ENCODE peak calls at places on chromosomes 7 and 10, in four cellular contexts. R, H, W and G are unnamed samples.

GRCh38 chr7:1715671-1716074 is 45.6 kb downstream of the ELFN1 start:
- DNase-seq in R (no peak), H (no peak), W (no peak), G (no peak)

GRCh38 chr7:55129409-55130078 is 110.7 kb downstream of the EGFR start:
- DNase-seq in R (no peak), H (no peak), W (no peak), G (no peak)

GRCh38 chr7:1571261-1571650 is 1.4 kb upstream of the PSMG3 start:
- DNase-seq in R (no peak), H (peak; percentile 35), W (no peak), G (no peak)

GRCh38 chr7:127717502-127718125 is 65.6 kb downstream of the SND1 start:
- DNase-seq in R (no peak), H (no peak), W (no peak), G (no peak)

GRCh38 chr7:77664715-77665114 is 31.5 kb upstream of the RSBN1L start:
- DNase-seq in R (no peak), H (no peak), W (no peak), G (no peak)

GRCh38 chr7:10685040-10685439 is 288.6 kb upstream of the PHF14 start:
- DNase-seq in R (no peak), H (no peak), W (no peak), G (no peak)

GRCh38 chr10:132562916-132563456 is 25.4 kb downstream of the INPP5A start:
- DNase-seq in R (peak; percentile 11), H (no peak), W (no peak), G (no peak)

GRCh38 chr10:78395162-78395561 is 361.5 kb downstream of the RPS24 start:
- DNase-seq in R (no peak), H (no peak), W (no peak), G (no peak)

GRCh38 chr7:28509256-28510021 is 97.1 kb downstream of the CREB5 start:
- DNase-seq in R (no peak), H (no peak), W (no peak), G (peak; percentile 45)

GRCh38 chr10:69807696-69808095 is 6.0 kb downstream of the COL13A1 start:
- DNase-seq in R (no peak), H (no peak), W (peak; percentile 14), G (no peak)

GRCh38 chr10:24251547-24251946 is 42.6 kb downstream of the KIAA1217 start:
- DNase-seq in R (no peak), H (no peak), W (no peak), G (no peak)

GRCh38 chr10:784377-784758 is 94.9 kb upstream of the DIP2C start:
- DNase-seq in R (peak; percentile 46), H (no peak), W (no peak), G (no peak)

GRCh38 chr10:663844-664243 is 25.6 kb downstream of the DIP2C start:
- DNase-seq in R (no peak), H (no peak), W (no peak), G (no peak)

GRCh38 chr10:47401874-47402645 is 18.0 kb upstream of the ZNF488 start:
- DNase-seq in R (no peak), H (peak; percentile 53), W (no peak), G (no peak)

GRCh38 chr10:75498866-75499265 is 67.4 kb downstream of the LRMDA start:
- DNase-seq in R (no peak), H (no peak), W (no peak), G (no peak)

GRCh38 chr10:75495434-75496190 is 64.2 kb downstream of the LRMDA start:
- DNase-seq in R (no peak), H (peak; percentile 84), W (no peak), G (no peak)

GRCh38 chr10:75496191-75496567 is 64.8 kb downstream of the LRMDA start:
- DNase-seq in R (no peak), H (no peak), W (no peak), G (no peak)

GRCh38 chr10:75499556-75499955 is 68.1 kb downstream of the LRMDA start:
- DNase-seq in R (no peak), H (no peak), W (no peak), G (no peak)

DNA sequence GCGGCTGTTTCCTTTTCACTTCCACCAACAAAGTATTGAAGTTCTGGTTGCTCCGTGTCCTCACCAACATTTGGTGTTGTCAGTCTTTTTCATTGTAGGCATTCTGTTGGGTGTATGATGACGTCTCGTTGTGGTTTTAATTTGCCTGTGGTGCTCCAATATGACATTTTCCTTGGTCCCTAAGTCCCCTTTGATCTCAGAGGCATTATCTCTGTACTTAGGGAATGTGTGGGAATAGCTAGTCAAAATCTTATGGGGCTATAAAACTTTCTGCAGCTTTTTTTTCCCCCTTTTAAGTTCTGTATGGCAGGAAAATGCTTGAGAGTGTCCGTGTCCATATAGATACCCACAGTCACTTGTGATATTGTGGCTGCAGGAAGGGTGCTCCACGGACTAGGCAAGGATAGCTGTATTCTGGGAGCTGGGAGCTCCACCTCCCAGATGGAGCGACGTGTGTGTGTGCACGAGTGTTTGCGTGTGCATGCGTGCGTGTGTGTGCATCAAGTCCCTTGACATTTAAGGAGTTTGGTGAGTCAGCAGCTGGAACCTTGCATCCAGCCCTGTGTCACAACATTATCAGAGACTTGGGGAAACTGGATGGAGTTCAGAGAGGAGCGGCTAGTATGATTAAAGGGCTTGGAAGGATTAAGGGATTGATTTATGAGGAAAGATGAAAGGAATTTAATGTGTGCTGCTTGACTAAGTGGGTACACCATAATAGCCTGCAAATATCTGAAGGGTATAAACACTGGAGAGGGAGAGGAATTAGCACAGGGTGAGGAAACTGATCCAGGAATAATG is 66.8 kb downstream of the LRMDA start:
- DNase-seq in R (no peak), H (no peak), W (no peak), G (no peak)
- TF ChIP-seq ETV6 in R (no peak), H (no peak), W (no peak), G (no peak)

GRCh38 chr7:22190736-22191135 is 166.2 kb downstream of the RAPGEF5 start:
- DNase-seq in R (no peak), H (no peak), W (no peak), G (no peak)

GRCh38 chr7:22192778-22193177 is 164.2 kb downstream of the RAPGEF5 start:
- DNase-seq in R (no peak), H (no peak), W (no peak), G (no peak)

GRCh38 chr7:22194633-22195273 is 162.2 kb downstream of the RAPGEF5 start:
- DNase-seq in R (no peak), H (no peak), W (no peak), G (no peak)

GRCh38 chr7:22195402-22195801 is 161.6 kb downstream of the RAPGEF5 start:
- DNase-seq in R (no peak), H (no peak), W (no peak), G (peak; percentile 20)

GRCh38 chr7:22193361-22194016 is 163.5 kb downstream of the RAPGEF5 start:
- DNase-seq in R (peak; percentile 63), H (no peak), W (no peak), G (no peak)
- TF ChIP-seq ETV6 in R (peak; percentile 84), H (no peak), W (no peak), G (no peak)

GRCh38 chr7:157001920-157002818 is 8.3 kb downstream of the MNX1 start:
- DNase-seq in R (no peak), H (no peak), W (no peak), G (no peak)
- TF ChIP-seq ETV6 in R (no peak), H (no peak), W (no peak), G (no peak)

DNA sequence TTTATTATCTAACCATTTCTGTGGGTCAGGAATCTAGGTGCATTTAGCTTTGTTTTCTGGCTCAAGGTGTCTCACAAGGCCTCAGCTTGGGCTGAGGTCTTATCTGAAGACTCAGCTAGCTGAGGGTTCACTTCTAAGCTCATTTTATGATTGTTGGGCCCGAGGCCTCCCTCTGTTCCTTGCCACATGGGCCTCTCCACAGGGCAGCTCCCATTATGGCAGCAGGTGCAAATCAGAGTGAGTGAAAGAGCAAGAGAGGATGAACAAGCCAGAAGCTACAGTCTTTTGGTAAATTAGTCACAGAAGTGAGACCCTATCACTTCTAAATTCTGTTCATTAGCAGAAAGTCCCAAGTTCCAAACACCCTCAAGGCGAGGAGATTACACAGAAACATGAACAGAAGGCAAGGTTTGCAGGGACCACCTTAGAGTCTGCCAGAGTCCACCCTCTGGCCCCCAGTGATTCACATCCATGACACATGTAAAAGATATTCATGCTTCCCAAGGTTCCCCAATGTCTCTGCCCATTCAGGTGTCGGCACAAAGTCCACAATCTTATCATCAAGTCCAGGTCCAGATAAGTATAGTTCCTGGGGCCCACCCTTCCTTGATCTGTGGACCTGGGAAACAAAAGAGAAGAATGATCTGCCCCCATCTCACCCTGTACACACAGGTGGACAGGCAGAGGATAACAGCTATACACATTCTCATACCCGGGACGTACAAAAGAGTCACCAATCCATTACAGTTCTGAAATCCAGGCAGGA is 23.7 kb downstream of the FIGNL1 start:
- DNase-seq in R (no peak), H (peak; percentile 19), W (no peak), G (no peak)
- TF ChIP-seq ETV6 in R (no peak), H (no peak), W (no peak), G (no peak)

DNA sequence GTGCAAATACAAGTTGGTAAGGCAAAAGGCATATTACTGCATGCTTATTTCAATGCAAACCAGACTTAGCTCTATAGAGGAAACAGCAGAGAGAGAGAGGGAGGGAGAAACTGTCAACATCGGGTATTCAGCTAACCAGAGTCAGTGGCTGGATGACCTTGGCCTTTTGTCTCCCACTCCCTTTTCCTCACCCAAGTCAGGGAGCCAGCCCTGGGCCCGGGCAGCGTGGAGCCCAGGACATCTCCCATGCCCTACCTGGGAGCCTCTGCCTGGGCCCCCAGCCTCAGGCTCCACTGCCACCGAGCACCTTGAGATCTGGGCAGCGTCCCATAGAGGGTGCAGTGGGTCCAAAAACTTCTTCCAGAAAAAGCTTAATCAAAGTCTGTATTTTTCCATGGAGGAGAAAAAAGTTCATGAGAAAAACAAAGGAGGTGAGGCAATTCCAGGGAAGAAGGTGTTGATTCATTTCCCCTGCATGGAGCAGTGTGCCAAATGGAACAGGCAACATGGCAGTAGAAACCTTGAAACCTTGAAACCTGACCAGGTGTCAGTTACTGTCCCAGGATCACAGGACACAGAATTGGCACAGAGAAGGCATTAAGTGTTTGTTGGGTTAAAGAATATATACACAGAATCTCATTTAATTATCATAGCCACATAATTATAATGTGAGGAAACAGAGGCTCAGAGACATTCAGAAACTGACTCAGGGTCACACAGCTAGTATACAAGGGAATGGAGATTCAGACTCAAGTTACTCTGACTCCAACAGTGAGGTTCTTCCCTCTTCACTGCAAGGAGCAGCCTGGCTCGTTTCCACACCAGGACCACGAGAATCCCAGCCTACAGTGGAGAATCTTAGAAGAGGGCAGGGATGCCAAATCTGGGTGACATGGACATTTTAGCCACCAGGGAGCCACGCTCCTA is 5.8 kb upstream of the NCOA4 start:
- DNase-seq in R (no peak), H (peak; percentile 90), W (no peak), G (no peak)
- TF ChIP-seq ETV6 in R (no peak), H (no peak), W (no peak), G (no peak)

GRCh38 chr10:121710207-121710606 is 112.0 kb upstream of the FGFR2 start:
- DNase-seq in R (no peak), H (no peak), W (no peak), G (no peak)
- TF ChIP-seq ETV6 in R (no peak), H (no peak), W (no peak), G (no peak)